ENCODE peak calls at places on chromosomes 2 and 18, in nine cellular contexts. One of them, this sample, is unnamed.
A peak's percentile ranks its signal among the peaks of the same experiment; 100 is the strongest.

GRCh38 chr18:31512203-31512764 is 14.3 kb downstream of the DSG2 start:
- DNase-seq in ureter: peak; percentile 68
- DNase-seq in uterus: no peak
- DNase-seq in stimulated activated naive CD8-positive, alpha-beta T cell treated with anti-CD3 and anti-CD28 coated beads, Interleukin-15, Interleukin-2, amounts not matched to agents 100 U/mL and 50 U/mL, for 24 hours: no peak
- DNase-seq in left lobe of liver: no peak
- DNase-seq in choroid plexus epithelial cell: peak; percentile 87
- DNase-seq in HTR-8/SVneo: peak; percentile 20
- DNase-seq in BE2C: no peak
- DNase-seq in activated CD4-positive, CD25-positive, alpha-beta regulatory T cell treated with anti-CD3 and anti-CD28 coated beads, Interleukin-2, amount 50 U/mL, for 72 hours: no peak
- DNase-seq in this sample: peak; percentile 78

GRCh38 chr18:48031011-48031480 is 100.6 kb upstream of the SMAD2 start:
- DNase-seq in ureter: peak; percentile 71
- DNase-seq in uterus: peak; percentile 55
- DNase-seq in stimulated activated naive CD8-positive, alpha-beta T cell treated with anti-CD3 and anti-CD28 coated beads, Interleukin-15, Interleukin-2, amounts not matched to agents 100 U/mL and 50 U/mL, for 24 hours: no peak
- DNase-seq in left lobe of liver: peak; percentile 66
- DNase-seq in choroid plexus epithelial cell: peak; percentile 78
- DNase-seq in HTR-8/SVneo: peak; percentile 72
- DNase-seq in BE2C: peak; percentile 57
- DNase-seq in activated CD4-positive, CD25-positive, alpha-beta regulatory T cell treated with anti-CD3 and anti-CD28 coated beads, Interleukin-2, amount 50 U/mL, for 72 hours: no peak
- DNase-seq in this sample: peak; percentile 40

GRCh38 chr18:69898241-69898861 is 49.3 kb downstream of the CD226 start:
- DNase-seq in ureter: no peak
- DNase-seq in uterus: no peak
- DNase-seq in stimulated activated naive CD8-positive, alpha-beta T cell treated with anti-CD3 and anti-CD28 coated beads, Interleukin-15, Interleukin-2, amounts not matched to agents 100 U/mL and 50 U/mL, for 24 hours: peak; percentile 33
- DNase-seq in left lobe of liver: no peak
- DNase-seq in choroid plexus epithelial cell: peak; percentile 41
- DNase-seq in HTR-8/SVneo: no peak
- DNase-seq in BE2C: no peak
- DNase-seq in activated CD4-positive, CD25-positive, alpha-beta regulatory T cell treated with anti-CD3 and anti-CD28 coated beads, Interleukin-2, amount 50 U/mL, for 72 hours: no peak
- DNase-seq in this sample: no peak

GRCh38 chr2:54568876-54569298 is 112.8 kb downstream of the SPTBN1 start:
- DNase-seq in ureter: no peak
- DNase-seq in uterus: no peak
- DNase-seq in stimulated activated naive CD8-positive, alpha-beta T cell treated with anti-CD3 and anti-CD28 coated beads, Interleukin-15, Interleukin-2, amounts not matched to agents 100 U/mL and 50 U/mL, for 24 hours: no peak
- DNase-seq in left lobe of liver: no peak
- DNase-seq in choroid plexus epithelial cell: no peak
- DNase-seq in HTR-8/SVneo: no peak
- DNase-seq in BE2C: peak; percentile 39
- DNase-seq in activated CD4-positive, CD25-positive, alpha-beta regulatory T cell treated with anti-CD3 and anti-CD28 coated beads, Interleukin-2, amount 50 U/mL, for 72 hours: no peak
- DNase-seq in this sample: no peak

GRCh38 chr2:65263257-65263656 is 35.6 kb downstream of the ACTR2 start:
- DNase-seq in ureter: no peak
- DNase-seq in uterus: no peak
- DNase-seq in stimulated activated naive CD8-positive, alpha-beta T cell treated with anti-CD3 and anti-CD28 coated beads, Interleukin-15, Interleukin-2, amounts not matched to agents 100 U/mL and 50 U/mL, for 24 hours: no peak
- DNase-seq in left lobe of liver: no peak
- DNase-seq in choroid plexus epithelial cell: no peak
- DNase-seq in HTR-8/SVneo: no peak
- DNase-seq in BE2C: no peak
- DNase-seq in activated CD4-positive, CD25-positive, alpha-beta regulatory T cell treated with anti-CD3 and anti-CD28 coated beads, Interleukin-2, amount 50 U/mL, for 72 hours: no peak
- DNase-seq in this sample: no peak

GRCh38 chr18:13796515-13796914 is 27.4 kb upstream of the MC5R start:
- DNase-seq in ureter: no peak
- DNase-seq in uterus: no peak
- DNase-seq in stimulated activated naive CD8-positive, alpha-beta T cell treated with anti-CD3 and anti-CD28 coated beads, Interleukin-15, Interleukin-2, amounts not matched to agents 100 U/mL and 50 U/mL, for 24 hours: no peak
- DNase-seq in left lobe of liver: no peak
- DNase-seq in choroid plexus epithelial cell: no peak
- DNase-seq in HTR-8/SVneo: no peak
- DNase-seq in BE2C: no peak
- DNase-seq in activated CD4-positive, CD25-positive, alpha-beta regulatory T cell treated with anti-CD3 and anti-CD28 coated beads, Interleukin-2, amount 50 U/mL, for 72 hours: no peak
- DNase-seq in this sample: no peak

GRCh38 chr2:196586511-196586991 is 53.0 kb upstream of the CCDC150 start:
- DNase-seq in ureter: no peak
- DNase-seq in uterus: no peak
- DNase-seq in stimulated activated naive CD8-positive, alpha-beta T cell treated with anti-CD3 and anti-CD28 coated beads, Interleukin-15, Interleukin-2, amounts not matched to agents 100 U/mL and 50 U/mL, for 24 hours: no peak
- DNase-seq in left lobe of liver: no peak
- DNase-seq in choroid plexus epithelial cell: peak; percentile 89
- DNase-seq in HTR-8/SVneo: peak; percentile 47
- DNase-seq in BE2C: no peak
- DNase-seq in activated CD4-positive, CD25-positive, alpha-beta regulatory T cell treated with anti-CD3 and anti-CD28 coated beads, Interleukin-2, amount 50 U/mL, for 72 hours: no peak
- DNase-seq in this sample: peak; percentile 94

GRCh38 chr2:50368361-50368760 is 663.6 kb downstream of the NRXN1 start:
- DNase-seq in ureter: no peak
- DNase-seq in uterus: no peak
- DNase-seq in stimulated activated naive CD8-positive, alpha-beta T cell treated with anti-CD3 and anti-CD28 coated beads, Interleukin-15, Interleukin-2, amounts not matched to agents 100 U/mL and 50 U/mL, for 24 hours: no peak
- DNase-seq in left lobe of liver: no peak
- DNase-seq in choroid plexus epithelial cell: no peak
- DNase-seq in HTR-8/SVneo: no peak
- DNase-seq in BE2C: no peak
- DNase-seq in activated CD4-positive, CD25-positive, alpha-beta regulatory T cell treated with anti-CD3 and anti-CD28 coated beads, Interleukin-2, amount 50 U/mL, for 72 hours: no peak
- DNase-seq in this sample: no peak

GRCh38 chr18:36296591-36297418 is 708 bp upstream of the FHOD3 start:
- DNase-seq in ureter: peak; percentile 78
- DNase-seq in uterus: peak; percentile 67
- DNase-seq in stimulated activated naive CD8-positive, alpha-beta T cell treated with anti-CD3 and anti-CD28 coated beads, Interleukin-15, Interleukin-2, amounts not matched to agents 100 U/mL and 50 U/mL, for 24 hours: peak; percentile 29
- DNase-seq in left lobe of liver: no peak
- DNase-seq in choroid plexus epithelial cell: peak; percentile 79
- DNase-seq in HTR-8/SVneo: peak; percentile 33
- DNase-seq in BE2C: peak; percentile 72
- DNase-seq in activated CD4-positive, CD25-positive, alpha-beta regulatory T cell treated with anti-CD3 and anti-CD28 coated beads, Interleukin-2, amount 50 U/mL, for 72 hours: no peak
- DNase-seq in this sample: peak; percentile 71

GRCh38 chr2:104976603-104977120 is 61.2 kb upstream of the MRPS9 start:
- DNase-seq in ureter: no peak
- DNase-seq in uterus: no peak
- DNase-seq in stimulated activated naive CD8-positive, alpha-beta T cell treated with anti-CD3 and anti-CD28 coated beads, Interleukin-15, Interleukin-2, amounts not matched to agents 100 U/mL and 50 U/mL, for 24 hours: peak; percentile 31
- DNase-seq in left lobe of liver: no peak
- DNase-seq in choroid plexus epithelial cell: no peak
- DNase-seq in HTR-8/SVneo: no peak
- DNase-seq in BE2C: peak; percentile 27
- DNase-seq in activated CD4-positive, CD25-positive, alpha-beta regulatory T cell treated with anti-CD3 and anti-CD28 coated beads, Interleukin-2, amount 50 U/mL, for 72 hours: no peak
- DNase-seq in this sample: no peak

GRCh38 chr2:175571078-175571653 is 389.7 kb upstream of the ATP5MC3 start:
- DNase-seq in ureter: no peak
- DNase-seq in uterus: no peak
- DNase-seq in stimulated activated naive CD8-positive, alpha-beta T cell treated with anti-CD3 and anti-CD28 coated beads, Interleukin-15, Interleukin-2, amounts not matched to agents 100 U/mL and 50 U/mL, for 24 hours: no peak
- DNase-seq in left lobe of liver: no peak
- DNase-seq in choroid plexus epithelial cell: no peak
- DNase-seq in HTR-8/SVneo: no peak
- DNase-seq in BE2C: no peak
- DNase-seq in activated CD4-positive, CD25-positive, alpha-beta regulatory T cell treated with anti-CD3 and anti-CD28 coated beads, Interleukin-2, amount 50 U/mL, for 72 hours: no peak
- DNase-seq in this sample: no peak

GRCh38 chr2:158670292-158670691 is 124.8 kb upstream of the DAPL1 start:
- DNase-seq in ureter: no peak
- DNase-seq in uterus: no peak
- DNase-seq in stimulated activated naive CD8-positive, alpha-beta T cell treated with anti-CD3 and anti-CD28 coated beads, Interleukin-15, Interleukin-2, amounts not matched to agents 100 U/mL and 50 U/mL, for 24 hours: no peak
- DNase-seq in left lobe of liver: no peak
- DNase-seq in choroid plexus epithelial cell: no peak
- DNase-seq in HTR-8/SVneo: no peak
- DNase-seq in BE2C: no peak
- DNase-seq in activated CD4-positive, CD25-positive, alpha-beta regulatory T cell treated with anti-CD3 and anti-CD28 coated beads, Interleukin-2, amount 50 U/mL, for 72 hours: no peak
- DNase-seq in this sample: no peak

GRCh38 chr2:126244937-126245336 is 411.0 kb upstream of the GYPC start:
- DNase-seq in ureter: peak; percentile 48
- DNase-seq in uterus: no peak
- DNase-seq in stimulated activated naive CD8-positive, alpha-beta T cell treated with anti-CD3 and anti-CD28 coated beads, Interleukin-15, Interleukin-2, amounts not matched to agents 100 U/mL and 50 U/mL, for 24 hours: peak; percentile 62
- DNase-seq in left lobe of liver: peak; percentile 47
- DNase-seq in choroid plexus epithelial cell: peak; percentile 5
- DNase-seq in HTR-8/SVneo: no peak
- DNase-seq in BE2C: peak; percentile 17
- DNase-seq in activated CD4-positive, CD25-positive, alpha-beta regulatory T cell treated with anti-CD3 and anti-CD28 coated beads, Interleukin-2, amount 50 U/mL, for 72 hours: no peak
- DNase-seq in this sample: peak; percentile 6

GRCh38 chr2:54839526-54840255 is 116.2 kb downstream of the EML6 start:
- DNase-seq in ureter: no peak
- DNase-seq in uterus: no peak
- DNase-seq in stimulated activated naive CD8-positive, alpha-beta T cell treated with anti-CD3 and anti-CD28 coated beads, Interleukin-15, Interleukin-2, amounts not matched to agents 100 U/mL and 50 U/mL, for 24 hours: no peak
- DNase-seq in left lobe of liver: no peak
- DNase-seq in choroid plexus epithelial cell: no peak
- DNase-seq in HTR-8/SVneo: no peak
- DNase-seq in BE2C: no peak
- DNase-seq in activated CD4-positive, CD25-positive, alpha-beta regulatory T cell treated with anti-CD3 and anti-CD28 coated beads, Interleukin-2, amount 50 U/mL, for 72 hours: no peak
- DNase-seq in this sample: peak; percentile 6

GRCh38 chr2:147551331-147551730 is 293.5 kb upstream of the ACVR2A start:
- DNase-seq in ureter: no peak
- DNase-seq in uterus: no peak
- DNase-seq in stimulated activated naive CD8-positive, alpha-beta T cell treated with anti-CD3 and anti-CD28 coated beads, Interleukin-15, Interleukin-2, amounts not matched to agents 100 U/mL and 50 U/mL, for 24 hours: no peak
- DNase-seq in left lobe of liver: no peak
- DNase-seq in choroid plexus epithelial cell: no peak
- DNase-seq in HTR-8/SVneo: no peak
- DNase-seq in BE2C: no peak
- DNase-seq in activated CD4-positive, CD25-positive, alpha-beta regulatory T cell treated with anti-CD3 and anti-CD28 coated beads, Interleukin-2, amount 50 U/mL, for 72 hours: no peak
- DNase-seq in this sample: no peak

GRCh38 chr2:201132518-201132917 is 16.6 kb downstream of the CFLAR start:
- DNase-seq in ureter: no peak
- DNase-seq in uterus: no peak
- DNase-seq in stimulated activated naive CD8-positive, alpha-beta T cell treated with anti-CD3 and anti-CD28 coated beads, Interleukin-15, Interleukin-2, amounts not matched to agents 100 U/mL and 50 U/mL, for 24 hours: no peak
- DNase-seq in left lobe of liver: no peak
- DNase-seq in choroid plexus epithelial cell: no peak
- DNase-seq in HTR-8/SVneo: no peak
- DNase-seq in BE2C: no peak
- DNase-seq in activated CD4-positive, CD25-positive, alpha-beta regulatory T cell treated with anti-CD3 and anti-CD28 coated beads, Interleukin-2, amount 50 U/mL, for 72 hours: no peak
- DNase-seq in this sample: no peak

GRCh38 chr2:32925283-32925682 is 21.5 kb upstream of the LTBP1 start:
- DNase-seq in ureter: no peak
- DNase-seq in uterus: no peak
- DNase-seq in stimulated activated naive CD8-positive, alpha-beta T cell treated with anti-CD3 and anti-CD28 coated beads, Interleukin-15, Interleukin-2, amounts not matched to agents 100 U/mL and 50 U/mL, for 24 hours: no peak
- DNase-seq in left lobe of liver: no peak
- DNase-seq in choroid plexus epithelial cell: no peak
- DNase-seq in HTR-8/SVneo: no peak
- DNase-seq in BE2C: no peak
- DNase-seq in activated CD4-positive, CD25-positive, alpha-beta regulatory T cell treated with anti-CD3 and anti-CD28 coated beads, Interleukin-2, amount 50 U/mL, for 72 hours: no peak
- DNase-seq in this sample: no peak

GRCh38 chr2:212940816-212941215 is 210.6 kb downstream of the IKZF2 start:
- DNase-seq in ureter: no peak
- DNase-seq in uterus: no peak
- DNase-seq in stimulated activated naive CD8-positive, alpha-beta T cell treated with anti-CD3 and anti-CD28 coated beads, Interleukin-15, Interleukin-2, amounts not matched to agents 100 U/mL and 50 U/mL, for 24 hours: no peak
- DNase-seq in left lobe of liver: peak; percentile 49
- DNase-seq in choroid plexus epithelial cell: peak; percentile 77
- DNase-seq in HTR-8/SVneo: peak; percentile 3
- DNase-seq in BE2C: no peak
- DNase-seq in activated CD4-positive, CD25-positive, alpha-beta regulatory T cell treated with anti-CD3 and anti-CD28 coated beads, Interleukin-2, amount 50 U/mL, for 72 hours: no peak
- DNase-seq in this sample: no peak

GRCh38 chr2:147449323-147450080 is 395.3 kb upstream of the ACVR2A start:
- DNase-seq in ureter: no peak
- DNase-seq in uterus: no peak
- DNase-seq in stimulated activated naive CD8-positive, alpha-beta T cell treated with anti-CD3 and anti-CD28 coated beads, Interleukin-15, Interleukin-2, amounts not matched to agents 100 U/mL and 50 U/mL, for 24 hours: no peak
- DNase-seq in left lobe of liver: no peak
- DNase-seq in choroid plexus epithelial cell: no peak
- DNase-seq in HTR-8/SVneo: no peak
- DNase-seq in BE2C: no peak
- DNase-seq in activated CD4-positive, CD25-positive, alpha-beta regulatory T cell treated with anti-CD3 and anti-CD28 coated beads, Interleukin-2, amount 50 U/mL, for 72 hours: no peak
- DNase-seq in this sample: no peak

GRCh38 chr2:217817466-217818292 is 185.1 kb downstream of the TNS1 start:
- DNase-seq in ureter: no peak
- DNase-seq in uterus: no peak
- DNase-seq in stimulated activated naive CD8-positive, alpha-beta T cell treated with anti-CD3 and anti-CD28 coated beads, Interleukin-15, Interleukin-2, amounts not matched to agents 100 U/mL and 50 U/mL, for 24 hours: no peak
- DNase-seq in left lobe of liver: no peak
- DNase-seq in choroid plexus epithelial cell: no peak
- DNase-seq in HTR-8/SVneo: no peak
- DNase-seq in BE2C: no peak
- DNase-seq in activated CD4-positive, CD25-positive, alpha-beta regulatory T cell treated with anti-CD3 and anti-CD28 coated beads, Interleukin-2, amount 50 U/mL, for 72 hours: no peak
- DNase-seq in this sample: no peak

GRCh38 chr2:40386177-40386576 is 65.7 kb downstream of the SLC8A1 start:
- DNase-seq in ureter: no peak
- DNase-seq in uterus: no peak
- DNase-seq in stimulated activated naive CD8-positive, alpha-beta T cell treated with anti-CD3 and anti-CD28 coated beads, Interleukin-15, Interleukin-2, amounts not matched to agents 100 U/mL and 50 U/mL, for 24 hours: no peak
- DNase-seq in left lobe of liver: no peak
- DNase-seq in choroid plexus epithelial cell: no peak
- DNase-seq in HTR-8/SVneo: no peak
- DNase-seq in BE2C: no peak
- DNase-seq in activated CD4-positive, CD25-positive, alpha-beta regulatory T cell treated with anti-CD3 and anti-CD28 coated beads, Interleukin-2, amount 50 U/mL, for 72 hours: no peak
- DNase-seq in this sample: no peak

This sample was measured in Caki2.